ENCODE peak calls at places on chromosomes 7 and 10, in six cellular contexts. E, M, T, J, C and R are unnamed samples.

GRCh38 chr7:13641699-13642098 is 347.8 kb downstream of the ETV1 start:
- DNase-seq in M (no peak), C (peak), E (no peak), J (no peak), T (no peak), R (no peak)

GRCh38 chr10:89022734-89023133 is 32.1 kb downstream of the FAS start:
- DNase-seq in J (no peak), C (no peak), T (no peak), M (no peak), E (no peak), R (no peak)

GRCh38 chr10:62732841-62733653 is 71.5 kb upstream of the ADO start:
- DNase-seq in J (no peak), T (no peak), M (no peak), E (peak), C (peak), R (peak)

GRCh38 chr7:55188590-55189446 is 170.0 kb downstream of the EGFR start:
- DNase-seq in E (no peak), T (no peak), M (no peak), C (no peak), J (no peak), R (no peak)

GRCh38 chr7:156650042-156650441 is 9.5 kb downstream of the RNF32 start:
- DNase-seq in E (no peak), C (peak), M (peak), T (no peak), J (no peak), R (peak)

GRCh38 chr7:51045319-51046102 is 262.8 kb upstream of the GRB10 start:
- DNase-seq in C (peak), E (no peak), M (no peak), J (peak), T (no peak), R (peak)

GRCh38 chr10:52525761-52526160 is 211.7 kb downstream of the DKK1 start:
- DNase-seq in J (no peak), E (no peak), C (peak), T (no peak), M (no peak), R (no peak)

GRCh38 chr10:126798649-126799048 is 106.6 kb upstream of the DOCK1 start:
- DNase-seq in M (no peak), T (no peak), J (no peak), E (no peak), C (no peak), R (no peak)

GRCh38 chr10:13001041-13001886 is at the start of gene CCDC3:
- DNase-seq in M (peak), E (no peak), J (peak), C (no peak), T (no peak), R (no peak)

GRCh38 chr10:126198681-126199080 is 189.6 kb downstream of the ADAM12 start:
- DNase-seq in E (no peak), T (no peak), J (no peak), M (no peak), C (peak), R (no peak)

GRCh38 chr7:106218546-106218945 is 66.2 kb downstream of the NAMPT start:
- DNase-seq in E (no peak), J (no peak), T (no peak), C (peak), M (no peak), R (no peak)

GRCh38 chr7:106223156-106223555 is 61.6 kb downstream of the NAMPT start:
- DNase-seq in C (no peak), M (no peak), E (no peak), J (no peak), T (no peak), R (no peak)

GRCh38 chr7:106219170-106219569 is 65.6 kb downstream of the NAMPT start:
- DNase-seq in M (no peak), T (no peak), C (no peak), J (no peak), E (no peak), R (no peak)

GRCh38 chr7:106222545-106222944 is 62.2 kb downstream of the NAMPT start:
- DNase-seq in C (no peak), M (no peak), T (no peak), J (no peak), E (no peak), R (no peak)

DNA sequence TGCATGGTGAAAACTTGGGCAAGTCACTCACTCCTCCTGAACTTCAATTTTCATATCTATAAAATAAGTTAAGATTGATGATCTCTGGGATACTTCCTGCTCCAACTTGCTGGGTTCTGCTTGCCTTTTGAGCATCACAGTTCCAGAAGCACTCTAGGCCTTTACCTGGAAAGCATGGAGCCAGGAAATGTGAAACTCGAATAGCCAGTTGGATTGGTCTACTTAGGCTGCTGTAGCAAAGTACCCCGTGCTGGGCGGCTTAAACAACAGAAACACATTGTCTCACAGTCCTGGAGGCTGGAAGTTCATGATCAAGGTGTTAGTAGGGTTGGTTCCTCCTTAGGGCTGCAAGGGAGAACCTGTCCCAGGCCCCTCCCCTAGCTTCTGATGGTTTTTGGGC is 64.5 kb downstream of the NAMPT start:
- DNase-seq in M (no peak), J (no peak), T (no peak), C (no peak), E (no peak), R (no peak)
- TF ChIP-seq CTCF in M (no peak), J (no peak), T (no peak), C (no peak), E (no peak), R (no peak)

GRCh38 chr7:47483604-47484273 is 98.2 kb downstream of the TNS3 start:
- DNase-seq in M (no peak), C (peak), E (no peak), T (no peak), J (no peak), R (no peak)
- TF ChIP-seq CTCF in M (no peak), C (peak), E (no peak), T (no peak), J (peak), R (peak)

GRCh38 chr10:46546591-46547330 is 9.7 kb downstream of the GPRIN2 start:
- DNase-seq in T (peak), C (no peak), M (peak), E (peak), J (no peak), R (peak)

GRCh38 chr10:46543379-46544014 is 13.0 kb downstream of the GPRIN2 start:
- DNase-seq in J (no peak), E (peak), M (peak), T (no peak), C (no peak), R (peak)

GRCh38 chr10:46547331-46547880 is 9.1 kb downstream of the GPRIN2 start:
- DNase-seq in T (no peak), C (no peak), M (peak), J (no peak), E (peak), R (peak)

GRCh38 chr10:46545861-46546590 is 10.4 kb downstream of the GPRIN2 start:
- DNase-seq in M (peak), E (peak), C (no peak), T (no peak), J (peak), R (peak)

DNA sequence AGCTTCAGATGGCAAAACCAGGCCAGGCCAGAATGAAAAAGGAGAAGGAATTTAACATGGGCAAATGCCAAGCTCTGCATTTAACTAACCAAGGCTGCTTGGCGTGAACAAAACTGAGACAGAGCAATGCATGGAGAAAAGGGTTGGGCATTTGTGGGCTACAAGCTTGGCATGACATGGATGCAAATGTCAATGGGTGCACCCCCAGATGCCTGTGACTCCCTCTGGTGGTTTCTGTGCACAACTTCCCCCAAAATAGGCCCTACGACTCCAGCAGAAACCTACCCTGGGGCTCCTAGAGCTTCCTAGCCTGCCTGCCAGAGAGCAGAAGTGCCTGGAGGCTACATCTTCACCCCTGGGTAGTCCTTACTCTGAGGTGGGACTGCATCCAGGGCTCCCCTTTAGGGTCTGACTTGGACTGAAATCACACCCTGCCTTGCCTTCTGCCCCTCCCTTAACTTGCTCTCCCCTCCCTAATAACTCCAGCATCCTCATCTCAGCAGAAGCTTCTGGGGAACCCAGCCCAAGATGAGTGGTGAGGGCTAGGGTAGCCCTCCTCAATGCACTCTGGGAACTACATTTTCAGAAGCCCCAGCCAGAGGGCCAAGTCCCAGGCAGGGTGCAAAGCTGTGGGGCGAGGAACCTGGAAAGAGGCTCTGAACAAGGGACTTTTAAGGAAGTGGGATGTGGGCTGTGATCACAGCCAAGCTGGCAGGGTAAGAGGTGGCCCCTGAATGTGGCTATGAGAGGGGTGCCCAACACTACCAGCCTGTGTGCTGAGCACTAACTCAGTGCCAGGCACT is 11.3 kb downstream of the GPRIN2 start:
- DNase-seq in E (peak), C (peak), M (peak), J (peak), T (no peak), R (peak)
- TF ChIP-seq CTCF in E (no peak), C (peak), M (peak), J (peak), T (no peak), R (peak)

DNA sequence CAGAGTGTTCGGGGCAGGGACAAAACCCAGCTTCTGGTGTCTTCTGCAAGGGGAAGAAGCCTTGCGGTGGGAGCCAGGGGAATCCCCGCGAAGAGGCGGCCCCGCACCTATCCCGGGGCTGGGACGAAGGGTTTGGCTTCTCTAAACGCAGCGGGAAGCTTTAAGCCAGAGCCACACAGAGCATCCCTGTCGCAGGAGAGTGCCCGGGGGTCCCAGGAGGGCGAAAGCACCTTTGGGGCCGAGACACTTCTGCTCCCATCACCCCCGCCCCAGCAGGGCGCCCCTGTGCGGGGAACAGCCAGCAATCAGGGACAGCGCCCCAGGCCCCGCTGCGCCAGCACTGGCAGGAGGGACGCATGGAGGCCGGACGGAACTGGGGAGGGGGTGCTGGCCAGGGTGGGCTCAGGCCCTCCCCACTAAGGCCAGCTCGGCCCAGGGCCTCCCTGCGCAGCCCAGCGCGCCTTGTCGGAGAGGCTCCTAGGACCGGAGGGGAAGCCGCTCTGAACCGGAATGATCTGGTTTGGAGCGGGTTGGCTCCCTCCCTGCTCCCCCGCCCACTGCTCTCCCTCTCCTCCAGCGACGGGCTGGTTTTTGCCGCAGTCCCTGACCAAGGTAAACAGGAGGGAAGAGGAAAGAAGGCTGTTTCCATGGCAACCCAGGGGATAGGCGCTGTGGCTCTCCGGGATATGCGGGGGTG is 63.9 kb downstream of the TMEM209 start:
- DNase-seq in C (peak), E (no peak), M (peak), T (peak), J (no peak), R (peak)
- TF ChIP-seq CTCF in C (no peak), E (no peak), M (no peak), T (no peak), J (no peak), R (no peak)

GRCh38 chr10:102713483-102713813 is 749 bp downstream of the ARL3 start:
- DNase-seq in J (peak), T (no peak), E (no peak), C (no peak), M (no peak), R (no peak)
- TF ChIP-seq CTCF in J (peak), T (no peak), E (no peak), C (peak), M (no peak), R (no peak)

GRCh38 chr10:71708897-71709882 is 10.4 kb downstream of the C10orf105 start:
- DNase-seq in T (no peak), E (no peak), M (no peak), C (no peak), J (no peak), R (no peak)
- TF ChIP-seq CTCF in T (no peak), E (no peak), M (no peak), C (peak), J (no peak), R (no peak)

DNA sequence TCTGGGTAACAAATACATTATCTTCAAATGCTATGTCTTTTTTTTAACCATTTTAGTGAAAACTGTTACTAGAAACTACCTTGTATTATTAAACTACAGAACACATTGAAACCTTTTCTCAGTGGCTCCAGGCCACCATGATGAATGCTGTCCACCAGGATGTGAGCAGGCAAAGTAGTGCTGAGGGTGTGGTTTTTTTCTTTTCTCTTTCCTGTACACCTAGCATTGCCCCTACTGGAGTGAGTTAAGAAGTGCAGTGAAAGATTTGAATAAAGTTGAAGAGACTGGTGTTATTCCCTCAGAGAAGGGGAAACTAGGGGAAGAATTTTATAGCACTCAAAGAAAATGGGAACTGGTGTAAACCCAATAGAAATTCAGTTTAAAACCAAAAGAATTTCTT is 120.0 kb upstream of the SAMD8 start:
- DNase-seq in T (no peak), J (peak), C (peak), E (no peak), M (no peak), R (peak)
- TF ChIP-seq CTCF in T (no peak), J (peak), C (peak), E (peak), M (peak), R (peak)

DNA sequence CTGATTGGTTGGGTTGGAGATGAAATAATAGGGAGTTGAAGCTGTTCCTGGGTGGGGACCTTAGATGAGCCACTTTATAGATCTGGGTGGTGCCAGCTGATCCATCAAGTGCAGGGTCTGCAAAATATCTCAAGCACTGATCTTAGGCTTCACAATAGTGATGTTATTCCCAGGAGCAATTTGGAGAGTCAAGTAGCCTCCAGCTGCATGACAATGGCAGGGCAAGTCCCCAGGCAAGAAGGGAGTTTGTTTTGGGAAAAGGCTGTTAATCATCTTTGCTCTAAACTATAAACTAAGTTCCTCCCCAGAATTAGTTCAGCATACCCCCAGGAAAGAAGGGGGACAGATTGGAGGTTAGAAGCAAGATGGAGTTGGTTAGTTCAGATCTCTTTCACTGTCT is 47.7 kb upstream of the WAPL start:
- DNase-seq in M (no peak), E (no peak), C (no peak), T (no peak), J (no peak), R (no peak)
- TF ChIP-seq CTCF in M (no peak), E (no peak), C (no peak), T (no peak), J (no peak), R (no peak)